ENCODE peak calls at places on chromosome 22, in six cellular contexts. G is lower lobe of right lung, R is MM.1S, C is fibroblast of lung, J is mucosa of descending colon, P is transverse colon. W is an unnamed sample.
A peak's percentile ranks its signal among the peaks of the same experiment; 100 is the strongest.

GRCh38 chr22:35955546-35955945 is 73.1 kb downstream of the RBFOX2 start:
- DNase-seq in G (no peak), R (no peak), C (no peak), J (no peak), P (no peak), W (no peak)

GRCh38 chr22:28898233-28898629 is 14.9 kb downstream of the ZNRF3 start:
- DNase-seq in G (no peak), R (no peak), C (no peak), J (no peak), P (no peak), W (no peak)

GRCh38 chr22:39994566-39995345 is at the start of gene FAM83F:
- DNase-seq in G (peak; percentile 58), R (no peak), C (no peak), J (peak; percentile 78), P (peak; percentile 74), W (no peak)

GRCh38 chr22:25546751-25547150 is 17.7 kb upstream of the GRK3 start:
- DNase-seq in G (peak; percentile 58), R (no peak), C (peak; percentile 35), J (no peak), P (no peak), W (no peak)

GRCh38 chr22:40487663-40488249 is 117.4 kb downstream of the SGSM3 start:
- DNase-seq in G (no peak), R (peak; percentile 44), C (peak; percentile 40), J (no peak), P (no peak), W (no peak)

GRCh38 chr22:39908737-39909136 is 7.9 kb downstream of the GRAP2 start:
- DNase-seq in G (no peak), R (no peak), C (peak; percentile 17), J (no peak), P (no peak), W (no peak)

GRCh38 chr22:38938925-38939324 is 18.5 kb upstream of the APOBEC3A start:
- DNase-seq in G (no peak), R (no peak), C (no peak), J (no peak), P (no peak), W (no peak)

GRCh38 chr22:40322061-40322460 is 24.2 kb upstream of the ADSL start:
- DNase-seq in G (no peak), R (no peak), C (no peak), J (no peak), P (no peak), W (no peak)

GRCh38 chr22:20865869-20866445 is 7.2 kb downstream of the SNAP29 start:
- DNase-seq in G (no peak), R (no peak), C (no peak), J (no peak), P (no peak), W (no peak)

GRCh38 chr22:45564349-45565030 is 61.8 kb downstream of the FBLN1 start:
- DNase-seq in G (no peak), R (no peak), C (no peak), J (no peak), P (no peak), W (peak; percentile 51)

GRCh38 chr22:40218152-40218551 is 40.4 kb downstream of the TNRC6B start:
- DNase-seq in G (no peak), R (no peak), C (no peak), J (no peak), P (no peak), W (no peak)

GRCh38 chr22:35648066-35649025 is at the start of gene APOL6:
- DNase-seq in G (no peak), R (peak; percentile 86), C (peak; percentile 55), J (peak; percentile 79), P (peak; percentile 67), W (no peak)

GRCh38 chr22:20086763-20087162 is 6.7 kb downstream of the DGCR8 start:
- DNase-seq in G (peak; percentile 5), R (no peak), C (no peak), J (no peak), P (no peak), W (no peak)

GRCh38 chr22:11629661-11630385 is 3898.2 kb upstream of the OR11H1 start:
- DNase-seq in G (no peak), R (no peak), C (no peak), J (no peak), P (no peak), W (no peak)

GRCh38 chr22:42991010-42991651 is 23.8 kb downstream of the PACSIN2 start:
- DNase-seq in G (no peak), R (no peak), C (peak; percentile 93), J (peak; percentile 62), P (peak; percentile 69), W (no peak)

GRCh38 chr22:36829370-36830002 is 12.7 kb upstream of the PVALB start:
- DNase-seq in G (peak; percentile 66), R (no peak), C (no peak), J (no peak), P (no peak), W (no peak)

GRCh38 chr22:49856343-49856742 is 2.7 kb downstream of the ZBED4 start:
- DNase-seq in G (no peak), R (no peak), C (no peak), J (no peak), P (no peak), W (no peak)

GRCh38 chr22:20783844-20784723 is 10.2 kb downstream of the SERPIND1 start:
- DNase-seq in G (no peak), R (peak; percentile 67), C (peak; percentile 64), J (peak; percentile 79), P (peak; percentile 31), W (peak; percentile 24)

GRCh38 chr22:35266277-35266676 is 9.0 kb downstream of the HMGXB4 start:
- DNase-seq in G (no peak), R (no peak), C (no peak), J (no peak), P (no peak), W (no peak)

GRCh38 chr22:32674925-32675825 is 126.3 kb upstream of the TIMP3 start:
- DNase-seq in G (no peak), R (peak; percentile 73), C (no peak), J (no peak), P (no peak), W (no peak)

GRCh38 chr22:22401381-22401780 is 107.2 kb downstream of the ZNF280B start:
- DNase-seq in G (no peak), R (no peak), C (no peak), J (no peak), P (no peak), W (no peak)

GRCh38 chr22:22398530-22399327 is 109.8 kb downstream of the ZNF280B start:
- DNase-seq in G (no peak), R (no peak), C (no peak), J (no peak), P (no peak), W (no peak)

GRCh38 chr22:22397875-22398524 is 110.5 kb downstream of the ZNF280B start:
- DNase-seq in G (no peak), R (no peak), C (no peak), J (no peak), P (no peak), W (no peak)

GRCh38 chr22:22400964-22401363 is 107.6 kb downstream of the ZNF280B start:
- DNase-seq in G (no peak), R (no peak), C (no peak), J (no peak), P (no peak), W (no peak)

GRCh38 chr22:22400099-22400498 is 108.4 kb downstream of the ZNF280B start:
- DNase-seq in G (no peak), R (no peak), C (no peak), J (no peak), P (no peak), W (no peak)
- TF ChIP-seq CTCF in G (no peak), R (peak; percentile 15), C (no peak), J (no peak), P (no peak), W (no peak)

DNA sequence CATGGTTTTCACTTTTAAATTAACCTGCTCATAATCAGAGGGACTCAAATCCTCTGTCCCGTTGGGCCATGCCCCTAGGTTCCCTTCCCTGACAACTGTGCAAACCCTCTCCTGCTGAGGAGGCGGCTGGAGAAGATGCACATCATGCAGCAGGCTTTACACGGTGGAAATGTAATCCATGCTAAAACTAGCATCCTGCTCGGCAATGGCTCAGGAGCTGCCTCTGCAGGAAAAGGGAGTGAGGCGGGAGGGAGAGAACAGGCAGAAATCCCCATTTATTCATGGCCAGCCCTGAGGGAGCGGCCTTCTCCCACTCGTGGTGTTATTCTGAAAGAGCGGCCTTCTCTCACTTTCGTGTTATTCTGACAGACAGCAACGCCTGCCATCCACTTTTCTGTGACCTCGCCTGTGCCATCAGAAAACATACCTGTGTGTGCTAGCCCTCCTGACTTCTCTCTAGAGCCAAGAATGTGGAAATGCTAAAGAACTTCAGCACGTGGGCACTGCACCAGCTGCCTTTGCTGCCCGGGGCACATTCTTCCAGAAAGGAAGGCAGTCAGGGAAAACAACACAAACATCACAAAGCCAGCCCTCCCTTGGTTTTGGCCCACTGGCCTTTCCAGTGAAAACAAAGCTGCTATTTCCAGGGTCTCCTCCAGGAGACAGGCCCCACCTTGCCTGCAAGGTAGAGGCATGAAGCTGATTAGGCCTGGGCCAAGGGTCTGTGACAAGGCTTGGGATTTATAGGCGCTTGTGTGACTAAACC is 62.9 kb upstream of the BID start:
- DNase-seq in G (no peak), R (no peak), C (no peak), J (no peak), P (no peak), W (no peak)
- TF ChIP-seq CTCF in G (no peak), R (no peak), C (no peak), J (no peak), P (no peak), W (peak; percentile 26)

GRCh38 chr22:26762503-26763170 is 105.2 kb downstream of the MIAT start:
- DNase-seq in G (no peak), R (no peak), C (no peak), J (no peak), P (no peak), W (no peak)

GRCh38 chr22:26768986-26769385 is 111.6 kb downstream of the MIAT start:
- DNase-seq in G (no peak), R (no peak), C (peak; percentile 75), J (no peak), P (no peak), W (no peak)

GRCh38 chr22:26766510-26767350 is 109.3 kb downstream of the MIAT start:
- DNase-seq in G (no peak), R (no peak), C (no peak), J (no peak), P (no peak), W (no peak)

GRCh38 chr22:26767351-26767970 is 110.1 kb downstream of the MIAT start:
- DNase-seq in G (no peak), R (no peak), C (peak; percentile 55), J (no peak), P (no peak), W (no peak)

DNA sequence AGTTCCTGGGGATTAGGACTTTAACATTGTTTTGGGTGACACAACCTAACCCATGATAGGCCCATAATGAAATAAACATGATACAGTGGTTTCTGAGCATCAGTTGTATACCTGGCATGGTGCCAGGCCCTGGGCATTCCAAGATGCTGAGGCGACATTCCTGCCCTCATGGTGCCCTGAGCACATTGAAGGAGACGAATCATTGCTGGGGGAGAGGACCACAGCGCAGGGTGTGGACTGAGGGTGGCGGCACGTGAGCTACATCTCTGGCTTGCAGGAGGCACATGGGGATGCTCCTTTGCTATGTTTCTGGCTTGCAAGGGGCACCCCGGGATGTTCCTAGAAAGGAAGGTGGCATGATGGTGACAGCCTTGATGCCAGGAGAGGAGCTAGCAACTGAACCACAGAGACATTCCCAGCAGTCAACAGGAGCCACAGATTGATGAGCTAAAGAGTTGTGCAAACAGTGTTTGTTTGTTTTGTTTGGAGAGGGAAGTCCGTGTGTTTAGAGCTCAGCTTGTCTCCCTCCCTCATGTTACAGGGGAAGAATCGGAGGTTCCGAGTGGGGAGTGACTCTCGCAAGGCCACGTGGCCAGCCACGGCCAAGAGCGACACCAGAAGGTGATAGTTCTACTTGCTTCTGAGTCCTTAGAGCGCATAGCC is 106.4 kb downstream of the MIAT start:
- DNase-seq in G (no peak), R (no peak), C (peak; percentile 59), J (no peak), P (no peak), W (no peak)
- TF ChIP-seq CTCF in G (no peak), R (no peak), C (no peak), J (no peak), P (no peak), W (no peak)

GRCh38 chr22:22348127-22348814 is 103.7 kb downstream of the VPREB1 start:
- DNase-seq in G (no peak), R (peak; percentile 46), C (no peak), J (no peak), P (no peak), W (no peak)
- TF ChIP-seq CTCF in G (no peak), R (peak; percentile 47), C (no peak), J (no peak), P (no peak), W (no peak)